ENCODE peak calls at places on chromosomes 7 and 10, in ten cellular contexts. O, K, H, Y, L, F, X, R, P and G are unnamed samples.

GRCh38 chr7:88218428-88218745 is 1.5 kb downstream of the SRI start:
- DNase-seq in X (no peak), F (peak), R (no peak), H (no peak), O (no peak), P (no peak), Y (no peak), K (no peak), L (no peak), G (no peak)

GRCh38 chr7:132498319-132498718 is 78.0 kb downstream of the PLXNA4 start:
- DNase-seq in F (no peak), O (no peak), P (no peak), L (no peak), X (no peak), H (no peak), Y (no peak), R (no peak), K (no peak), G (no peak)

GRCh38 chr10:3776796-3777571 is 8.0 kb downstream of the KLF6 start:
- DNase-seq in R (no peak), H (no peak), L (peak), Y (no peak), X (peak), K (no peak), P (peak), O (peak), F (no peak), G (no peak)

GRCh38 chr7:158443688-158444483 is 143.7 kb downstream of the PTPRN2 start:
- DNase-seq in Y (no peak), H (no peak), L (no peak), F (no peak), K (no peak), O (no peak), P (no peak), R (no peak), X (no peak), G (no peak)

GRCh38 chr10:14602807-14603538 is 171.7 kb downstream of the FAM107B start:
- DNase-seq in L (no peak), F (no peak), Y (no peak), X (no peak), R (peak), P (no peak), K (no peak), H (no peak), O (peak), G (no peak)

GRCh38 chr7:28280516-28280915 is 99.9 kb upstream of the JAZF1 start:
- DNase-seq in R (no peak), Y (no peak), L (no peak), F (no peak), K (no peak), O (no peak), X (no peak), H (no peak), P (no peak), G (no peak)

GRCh38 chr7:27802977-27803376 is 63.0 kb downstream of the TAX1BP1 start:
- DNase-seq in L (no peak), O (peak), H (no peak), Y (no peak), X (peak), P (no peak), K (no peak), F (no peak), R (no peak), G (no peak)

GRCh38 chr7:150356265-150356897 is 12.2 kb upstream of the REPIN1 start:
- DNase-seq in R (peak), L (peak), X (peak), P (no peak), K (no peak), O (peak), H (peak), F (peak), Y (no peak), G (peak)

GRCh38 chr10:52688906-52689305 is 83.7 kb downstream of the MBL2 start:
- DNase-seq in Y (no peak), R (no peak), L (no peak), F (no peak), P (no peak), O (no peak), K (no peak), H (no peak), X (no peak), G (no peak)

GRCh38 chr7:73521636-73522080 is 435 bp downstream of the BAZ1B start:
- DNase-seq in X (peak), H (peak), L (no peak), F (peak), K (peak), R (peak), Y (peak), P (peak), O (peak), G (peak)

GRCh38 chr7:31251441-31251840 is 89.1 kb downstream of the NEUROD6 start:
- DNase-seq in L (no peak), K (no peak), Y (no peak), H (no peak), O (no peak), X (no peak), F (no peak), P (no peak), R (peak), G (no peak)

GRCh38 chr10:689433-690226 is at the start of gene DIP2C:
- DNase-seq in L (peak), Y (peak), O (peak), R (peak), F (no peak), P (peak), K (peak), X (peak), H (peak), G (peak)

GRCh38 chr7:76396039-76396732 is 13.3 kb downstream of the SSC4D start:
- DNase-seq in O (peak), L (peak), Y (peak), H (no peak), F (no peak), X (no peak), P (no peak), K (no peak), R (peak), G (no peak)

GRCh38 chr10:101195921-101196320 is 33.3 kb downstream of the LBX1 start:
- DNase-seq in O (no peak), L (no peak), X (no peak), F (no peak), K (no peak), P (no peak), Y (no peak), H (no peak), R (no peak), G (no peak)

GRCh38 chr7:148856891-148857290 is 27.2 kb downstream of the EZH2 start:
- DNase-seq in F (peak), H (peak), O (peak), X (peak), K (no peak), Y (no peak), P (no peak), R (no peak), L (no peak), G (peak)

GRCh38 chr10:70494966-70495365 is 16.4 kb downstream of the PALD1 start:
- DNase-seq in Y (no peak), F (no peak), H (no peak), R (no peak), X (no peak), O (peak), K (no peak), P (peak), L (no peak), G (no peak)

GRCh38 chr7:126720232-126720631 is 532.5 kb downstream of the GRM8 start:
- DNase-seq in H (no peak), O (no peak), P (no peak), Y (no peak), R (no peak), F (no peak), X (no peak), L (no peak), K (no peak), G (no peak)

GRCh38 chr7:82823073-82823472 is 339.6 kb downstream of the PCLO start:
- DNase-seq in X (no peak), Y (no peak), P (no peak), H (no peak), R (no peak), F (no peak), L (no peak), O (no peak), K (no peak), G (no peak)

GRCh38 chr7:128708824-128709223 is 30.3 kb upstream of the CALU start:
- DNase-seq in X (no peak), L (no peak), F (no peak), Y (no peak), O (no peak), H (no peak), R (peak), P (no peak), K (no peak), G (no peak)

GRCh38 chr10:2979267-2979660 is 88.1 kb upstream of the PFKP start:
- DNase-seq in P (peak), O (peak), X (peak), H (no peak), R (no peak), K (no peak), L (no peak), Y (no peak), F (no peak), G (no peak)

GRCh38 chr7:112212516-112213036 is 6.1 kb downstream of the ZNF277 start:
- DNase-seq in L (no peak), X (peak), H (no peak), K (no peak), O (no peak), F (no peak), P (no peak), R (no peak), Y (no peak), G (no peak)

GRCh38 chr7:99840136-99840869 is 12.5 kb downstream of the CYP3A43 start:
- DNase-seq in F (no peak), R (peak), O (no peak), H (no peak), P (no peak), Y (no peak), X (no peak), L (no peak), K (no peak), G (no peak)

GRCh38 chr10:91410638-91411367 is 659 bp downstream of the HECTD2 start:
- DNase-seq in P (peak), F (peak), L (no peak), K (no peak), H (peak), X (peak), Y (no peak), O (peak), R (no peak), G (peak)

GRCh38 chr10:104340692-104341091 is 2.4 kb upstream of the ITPRIP start:
- DNase-seq in X (no peak), F (no peak), P (no peak), R (peak), L (no peak), H (no peak), K (no peak), O (no peak), Y (no peak), G (no peak)

GRCh38 chr10:6416892-6417512 is 163.1 kb downstream of the PRKCQ start:
- DNase-seq in F (peak), O (peak), R (peak), K (no peak), H (peak), Y (no peak), X (peak), P (no peak), L (peak), G (peak)
- TF ChIP-seq CTCF in F (peak), O (peak), R (peak), K (peak), H (peak), Y (peak), X (peak), P (peak), L (peak), G (peak)

GRCh38 chr7:39413866-39414668 is 152.1 kb upstream of the YAE1 start:
- DNase-seq in Y (peak), L (peak), F (peak), K (no peak), X (peak), H (peak), O (peak), R (peak), P (peak), G (peak)

GRCh38 chr7:39416866-39417265 is 149.3 kb upstream of the YAE1 start:
- DNase-seq in R (no peak), X (no peak), Y (no peak), H (no peak), P (no peak), L (no peak), O (no peak), F (no peak), K (no peak), G (no peak)

GRCh38 chr7:39417642-39418041 is 148.6 kb upstream of the YAE1 start:
- DNase-seq in R (no peak), O (no peak), L (peak), X (no peak), H (no peak), Y (no peak), F (no peak), K (no peak), P (no peak), G (no peak)

GRCh38 chr7:39415091-39415820 is 150.9 kb upstream of the YAE1 start:
- DNase-seq in P (no peak), R (no peak), X (no peak), O (no peak), K (no peak), H (no peak), Y (no peak), L (no peak), F (no peak), G (no peak)

DNA sequence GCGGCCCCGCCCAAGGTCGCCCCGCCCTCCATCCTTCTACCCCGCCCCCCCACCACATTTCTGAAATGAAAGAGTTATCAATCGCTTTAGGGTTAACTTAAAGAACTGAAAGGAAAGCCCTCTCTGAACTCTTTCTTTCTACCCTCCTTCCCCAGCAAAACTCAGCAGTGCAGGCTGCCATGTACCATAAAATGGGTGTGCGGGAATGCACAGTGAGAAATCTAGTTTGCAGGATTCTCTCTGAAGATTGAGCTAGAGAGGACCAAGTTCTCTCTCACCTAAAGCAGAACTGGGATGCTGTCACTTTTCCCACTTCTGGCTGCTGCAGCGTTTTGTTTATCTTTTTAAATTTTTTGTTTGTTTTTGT is 151.6 kb upstream of the YAE1 start:
- DNase-seq in F (no peak), H (no peak), P (no peak), Y (no peak), L (no peak), K (no peak), R (no peak), O (no peak), X (no peak), G (no peak)
- TF ChIP-seq CTCF in F (no peak), H (no peak), P (no peak), Y (no peak), L (no peak), K (no peak), R (no peak), O (no peak), X (no peak), G (no peak)

DNA sequence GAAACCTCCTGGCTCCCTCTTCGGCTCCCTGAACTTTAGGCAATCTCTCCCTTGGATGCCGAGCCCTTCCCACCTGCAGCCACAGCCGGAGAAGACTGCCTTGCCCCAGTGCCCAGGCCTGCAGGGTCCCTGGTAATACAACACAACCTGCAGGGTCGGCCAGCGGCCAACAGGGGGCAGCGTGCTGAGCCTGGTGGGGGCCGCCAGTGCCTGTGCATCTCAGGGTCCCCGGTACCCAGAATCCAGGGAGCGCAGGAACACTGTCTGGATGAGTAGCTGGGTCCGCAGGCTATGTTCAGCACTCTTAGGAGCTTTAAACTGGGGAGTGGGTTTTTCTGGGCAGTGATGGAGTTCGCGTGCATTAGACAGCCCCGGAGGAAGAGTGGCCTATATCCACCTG is 17.5 kb upstream of the C10orf71 start:
- DNase-seq in L (no peak), P (no peak), H (no peak), F (no peak), Y (peak), X (no peak), O (no peak), R (peak), K (peak), G (no peak)
- TF ChIP-seq CTCF in L (no peak), P (no peak), H (peak), F (no peak), Y (peak), X (no peak), O (no peak), R (peak), K (no peak), G (peak)

GRCh38 chr7:116585392-116585791 is 60.6 kb downstream of the CAV1 start:
- DNase-seq in F (no peak), P (no peak), X (no peak), O (no peak), K (no peak), R (no peak), L (no peak), H (no peak), Y (no peak), G (no peak)

GRCh38 chr7:116584721-116585120 is 59.9 kb downstream of the CAV1 start:
- DNase-seq in H (no peak), P (no peak), Y (no peak), K (no peak), F (no peak), O (no peak), L (no peak), R (no peak), X (no peak), G (no peak)

GRCh38 chr7:116582806-116583444 is 58.1 kb downstream of the CAV1 start:
- DNase-seq in X (peak), R (no peak), Y (no peak), F (no peak), P (no peak), H (no peak), L (peak), O (peak), K (peak), G (no peak)

GRCh38 chr7:116582164-116582732 is 57.4 kb downstream of the CAV1 start:
- DNase-seq in R (no peak), F (no peak), H (no peak), O (peak), K (no peak), X (peak), P (no peak), L (no peak), Y (no peak), G (no peak)

DNA sequence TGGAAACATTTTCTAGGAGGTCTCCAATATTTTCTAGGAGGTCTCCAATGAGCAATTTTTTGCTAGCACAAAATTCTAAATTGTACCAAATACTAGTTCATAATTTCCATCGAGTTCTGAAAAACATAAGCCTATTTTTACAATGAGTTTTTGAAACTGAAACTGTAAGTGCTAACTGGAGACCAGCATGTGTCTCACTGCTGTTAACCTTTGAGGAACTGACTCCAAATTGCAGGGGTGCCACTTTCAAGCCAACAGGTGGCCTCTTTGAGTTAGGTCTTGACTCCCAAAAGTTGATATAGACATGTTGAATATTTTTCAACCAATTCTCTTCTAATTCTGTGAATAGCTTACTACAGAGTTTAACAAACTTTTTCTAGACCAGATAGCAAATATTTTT is 58.8 kb downstream of the CAV1 start:
- DNase-seq in R (no peak), K (no peak), Y (no peak), H (peak), L (no peak), X (no peak), P (no peak), O (peak), F (peak), G (peak)
- TF ChIP-seq CTCF in R (peak), K (no peak), Y (no peak), H (no peak), L (no peak), X (no peak), P (no peak), O (no peak), F (no peak), G (peak)

GRCh38 chr7:90458104-90458503 is 11.3 kb upstream of the PTTG1IP2 start:
- DNase-seq in L (no peak), X (no peak), K (no peak), O (no peak), R (no peak), H (no peak), Y (no peak), P (no peak), F (no peak), G (no peak)
- TF ChIP-seq CTCF in L (no peak), X (no peak), K (no peak), O (no peak), R (no peak), H (no peak), Y (no peak), P (no peak), F (no peak), G (no peak)